ENCODE peak calls at places on chromosomes 11 and 22, in eight cellular contexts. N is GM06990, Y is omental fat pad, B is RWPE1, G is nephron progenitor cell, H is Peyer's patch, F is fibroblast of pulmonary artery, T is WTC11. R is an unnamed sample.

GRCh38 chr22:32331918-32332725 is 25.5 kb upstream of the RFPL3 start:
- DNase-seq in Y (no peak), B (no peak), H (peak), N (no peak), F (no peak), G (no peak), T (no peak), R (no peak)

GRCh38 chr11:116229581-116229980 is 543.2 kb downstream of the BUD13 start:
- DNase-seq in F (no peak), H (no peak), Y (no peak), B (no peak), T (no peak), N (no peak), G (no peak), R (no peak)

GRCh38 chr11:69390561-69390960 is 90.9 kb upstream of the LINC01488 start:
- DNase-seq in B (no peak), N (no peak), Y (no peak), F (no peak), G (no peak), T (no peak), H (no peak), R (no peak)

GRCh38 chr11:123509737-123510578 is 79.9 kb downstream of the GRAMD1B start:
- DNase-seq in G (peak), H (no peak), N (no peak), Y (no peak), T (peak), F (peak), B (no peak), R (peak)

GRCh38 chr11:19553683-19554333 is 158.8 kb upstream of the NAV2 start:
- DNase-seq in T (peak), H (peak), Y (peak), B (peak), G (peak), F (peak), N (peak), R (peak)

GRCh38 chr11:67632982-67633755 is 3.4 kb upstream of the NUDT8 start:
- DNase-seq in N (no peak), F (no peak), Y (no peak), G (no peak), T (peak), H (peak), B (no peak), R (no peak)

GRCh38 chr11:45662665-45663485 is 2.5 kb downstream of the CHST1 start:
- DNase-seq in H (no peak), Y (no peak), F (peak), B (peak), T (no peak), N (no peak), G (no peak), R (peak)

GRCh38 chr11:117580866-117581265 is 216.2 kb downstream of the DSCAML1 start:
- DNase-seq in T (no peak), F (no peak), H (no peak), N (no peak), Y (no peak), G (no peak), B (no peak), R (no peak)

GRCh38 chr22:45230026-45230845 is 10.5 kb downstream of the KIAA0930 start:
- DNase-seq in T (no peak), F (no peak), Y (no peak), H (no peak), G (no peak), N (no peak), B (no peak), R (no peak)

GRCh38 chr11:11078344-11078743 is 220.5 kb upstream of the ZBED5 start:
- DNase-seq in B (no peak), N (no peak), F (peak), H (no peak), Y (no peak), G (no peak), T (no peak), R (peak)

GRCh38 chr11:34324466-34324865 is 33.3 kb downstream of the ABTB2 start:
- DNase-seq in Y (no peak), T (no peak), F (no peak), H (no peak), N (no peak), G (no peak), B (no peak), R (no peak)

GRCh38 chr22:27614291-27615007 is 187.1 kb downstream of the MN1 start:
- DNase-seq in T (peak), H (no peak), G (no peak), Y (no peak), F (no peak), B (no peak), N (no peak), R (no peak)

DNA sequence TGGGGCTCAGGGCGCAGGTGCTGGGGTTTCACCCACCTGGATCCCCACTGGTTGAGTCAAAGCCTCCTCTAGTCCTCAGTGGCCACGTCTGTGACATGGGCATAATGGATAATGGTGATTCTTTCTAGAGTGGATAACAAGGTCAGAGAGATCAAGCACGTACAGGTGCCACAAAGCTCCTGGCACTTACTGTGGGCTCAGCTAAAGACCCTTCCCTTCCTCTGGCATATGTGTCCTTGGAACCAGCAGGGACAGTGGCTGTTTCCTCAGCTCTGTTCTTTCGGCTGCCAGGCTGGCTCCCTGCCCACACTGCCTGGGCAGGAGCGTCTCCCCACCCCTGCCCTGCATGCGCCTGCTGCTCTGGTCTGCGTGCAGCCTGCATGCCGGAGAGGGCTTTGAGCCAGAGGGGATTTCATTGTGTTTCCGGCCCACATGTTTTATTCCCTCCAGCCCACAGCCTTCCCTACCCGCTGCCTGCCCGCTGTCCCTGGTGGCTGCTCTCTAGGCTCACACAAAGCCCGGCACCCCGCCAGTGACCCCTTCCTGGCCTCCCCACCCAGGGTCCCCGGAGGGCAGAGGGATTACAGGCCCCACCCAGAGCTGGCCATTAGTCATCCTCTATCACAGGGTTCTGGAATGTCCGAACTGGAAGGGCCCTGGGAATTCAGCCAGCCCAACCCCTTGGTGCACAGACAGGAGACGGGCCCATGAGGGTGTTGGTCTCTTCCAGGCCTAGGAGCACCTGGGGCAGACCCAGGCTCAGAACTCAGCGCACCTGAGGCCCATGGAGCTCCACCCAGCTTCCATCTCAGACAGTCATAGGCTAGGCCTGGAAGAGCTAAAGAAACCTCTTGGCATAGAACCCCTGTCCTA is 55.3 kb upstream of the GCAT start:
- DNase-seq in G (no peak), F (peak), T (no peak), N (no peak), B (peak), H (peak), Y (peak), R (peak)
- TF ChIP-seq CTCF in G (no peak), F (peak), T (no peak), N (no peak), B (no peak), H (no peak), Y (no peak), R (peak)

GRCh38 chr22:46984751-46985506 is 222.5 kb downstream of the TBC1D22A start:
- DNase-seq in G (no peak), F (peak), T (no peak), B (peak), Y (no peak), H (no peak), N (no peak), R (peak)

GRCh38 chr22:46982635-46983034 is 220.2 kb downstream of the TBC1D22A start:
- DNase-seq in B (no peak), T (no peak), G (no peak), F (no peak), H (no peak), N (no peak), Y (no peak), R (no peak)

GRCh38 chr22:46986788-46987187 is 224.3 kb downstream of the TBC1D22A start:
- DNase-seq in B (no peak), G (no peak), N (no peak), T (no peak), H (no peak), F (no peak), Y (no peak), R (no peak)

GRCh38 chr22:46983046-46983445 is 220.6 kb downstream of the TBC1D22A start:
- DNase-seq in N (no peak), H (no peak), F (no peak), B (no peak), T (no peak), G (no peak), Y (no peak), R (no peak)

GRCh38 chr22:46985507-46985882 is 223.0 kb downstream of the TBC1D22A start:
- DNase-seq in T (no peak), N (no peak), H (no peak), F (peak), G (no peak), Y (no peak), B (no peak), R (no peak)
- TF ChIP-seq CTCF in T (no peak), N (no peak), H (no peak), F (peak), G (no peak), Y (no peak), B (no peak), R (no peak)

DNA sequence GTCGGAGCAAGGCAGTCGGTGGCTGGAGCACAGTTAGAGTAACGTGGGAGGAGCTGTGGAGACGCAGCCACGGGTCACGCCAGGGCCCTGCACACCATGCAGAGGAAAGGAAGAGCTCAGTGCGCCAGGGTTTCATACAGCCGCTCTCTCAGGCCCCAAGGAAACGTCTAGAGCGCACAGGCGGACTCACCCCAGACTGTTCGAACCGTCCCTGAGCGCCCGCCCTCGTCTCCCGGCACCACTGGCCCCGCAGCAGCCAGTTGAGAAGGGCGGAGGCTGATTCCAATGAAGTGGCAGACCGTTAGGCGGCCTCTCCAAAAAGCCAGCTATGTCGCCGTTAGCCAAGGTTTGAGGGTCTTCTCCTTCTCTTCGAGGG is 483 bp upstream of the HYLS1 start:
- DNase-seq in F (peak), B (no peak), Y (no peak), T (peak), H (no peak), N (peak), G (no peak), R (peak)
- TF ChIP-seq CTCF in F (no peak), B (no peak), Y (no peak), T (no peak), H (no peak), N (no peak), G (no peak), R (no peak)

GRCh38 chr11:3002871-3003270 is 10.7 kb upstream of the NAP1L4 start:
- DNase-seq in F (no peak), H (peak), B (no peak), T (no peak), Y (no peak), G (no peak), N (no peak), R (no peak)
- TF ChIP-seq CTCF in F (no peak), H (no peak), B (no peak), T (no peak), Y (no peak), G (no peak), N (no peak), R (no peak)

GRCh38 chr11:81705283-81705682 is 1028.4 kb downstream of the FAM181B start:
- DNase-seq in Y (no peak), T (no peak), F (no peak), H (no peak), B (no peak), G (no peak), N (no peak), R (no peak)

DNA sequence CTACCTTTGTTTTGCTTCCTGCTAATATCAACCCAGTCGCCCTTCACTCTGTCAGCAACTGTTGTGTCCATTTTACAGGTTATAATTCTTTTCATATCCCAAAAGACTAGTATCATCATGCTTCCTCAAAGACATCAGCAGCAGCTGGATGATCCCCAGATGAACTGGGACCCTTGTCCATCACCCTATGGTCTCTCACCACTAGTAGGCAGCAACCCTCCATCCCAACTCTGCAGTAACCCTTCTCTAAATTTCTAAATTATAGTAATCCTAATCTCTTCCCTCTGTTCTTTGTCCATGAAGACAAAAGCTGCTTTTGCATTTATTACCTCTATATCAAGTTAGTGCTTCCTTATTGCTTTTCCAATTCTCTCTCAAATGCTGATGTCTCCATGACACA is 1025.8 kb downstream of the FAM181B start:
- DNase-seq in B (no peak), F (no peak), N (no peak), Y (no peak), T (peak), H (no peak), G (no peak), R (no peak)
- TF ChIP-seq CTCF in B (no peak), F (no peak), N (peak), Y (no peak), T (peak), H (no peak), G (peak), R (peak)

R was measured in cardiac fibroblast.